ENCODE peak calls at places on chromosomes 3 and 15, in seven cellular contexts. W is GM12865, V is bronchial epithelial cell, D is ovary, M is thoracic aorta, L is A673, H is cardiac muscle cell. K is an unnamed sample.

GRCh38 chr3:12267380-12268030 is 21.4 kb upstream of the PPARG start:
- DNase-seq in W (no peak), V (no peak), D (no peak), M (no peak), L (no peak), H (no peak), K (no peak)

GRCh38 chr15:56759450-56759845 is 26.1 kb upstream of the ZNF280D start:
- DNase-seq in W (no peak), V (peak; percentile 85), D (no peak), M (no peak), L (peak; percentile 20), H (no peak), K (peak; percentile 94)

GRCh38 chr3:34895841-34896240 is 743.5 kb upstream of the ARPP21 start:
- DNase-seq in W (no peak), V (no peak), D (no peak), M (no peak), L (no peak), H (no peak), K (no peak)

GRCh38 chr3:16311960-16312451 is 47.0 kb downstream of the OXNAD1 start:
- DNase-seq in W (peak; percentile 55), V (peak; percentile 35), D (no peak), M (no peak), L (no peak), H (no peak), K (no peak)

GRCh38 chr3:183485093-183485492 is 56.7 kb upstream of the MCF2L2 start:
- DNase-seq in W (no peak), V (no peak), D (no peak), M (no peak), L (no peak), H (no peak), K (no peak)

GRCh38 chr3:190360228-190360627 is 27.7 kb upstream of the CLDN16 start:
- DNase-seq in W (no peak), V (no peak), D (no peak), M (no peak), L (no peak), H (no peak), K (no peak)

GRCh38 chr3:71056327-71056726 is 527.2 kb downstream of the FOXP1 start:
- DNase-seq in W (no peak), V (peak; percentile 85), D (no peak), M (no peak), L (no peak), H (no peak), K (no peak)

GRCh38 chr3:100171211-100171700 is 57.0 kb upstream of the FILIP1L start:
- DNase-seq in W (no peak), V (no peak), D (no peak), M (no peak), L (no peak), H (no peak), K (no peak)

GRCh38 chr15:29139540-29140459 is 129.8 kb downstream of the NSMCE3 start:
- DNase-seq in W (peak; percentile 56), V (no peak), D (no peak), M (no peak), L (peak; percentile 62), H (peak; percentile 79), K (no peak)

GRCh38 chr3:150556792-150557191 is 10.2 kb downstream of the EIF2A start:
- DNase-seq in W (no peak), V (no peak), D (no peak), M (no peak), L (no peak), H (no peak), K (no peak)

GRCh38 chr15:99239545-99240198 is 9.7 kb downstream of the TTC23 start:
- DNase-seq in W (peak; percentile 73), V (no peak), D (no peak), M (no peak), L (no peak), H (no peak), K (no peak)

GRCh38 chr3:58188921-58189451 is 21.8 kb downstream of the DNASE1L3 start:
- DNase-seq in W (no peak), V (no peak), D (no peak), M (no peak), L (no peak), H (peak; percentile 68), K (no peak)

GRCh38 chr3:141385386-141386079 is 17.2 kb downstream of the ZBTB38 start:
- DNase-seq in W (peak; percentile 58), V (no peak), D (no peak), M (no peak), L (peak; percentile 32), H (no peak), K (no peak)

GRCh38 chr3:4322635-4323034 is 19.5 kb downstream of the SETMAR start:
- DNase-seq in W (no peak), V (peak; percentile 82), D (no peak), M (no peak), L (peak; percentile 50), H (no peak), K (peak; percentile 71)

GRCh38 chr15:57890351-57890750 is 175.2 kb downstream of the ALDH1A2 start:
- DNase-seq in W (no peak), V (peak; percentile 52), D (no peak), M (no peak), L (no peak), H (no peak), K (no peak)

GRCh38 chr15:70159397-70160009 is 61.8 kb upstream of the TLE3 start:
- DNase-seq in W (no peak), V (no peak), D (no peak), M (no peak), L (no peak), H (no peak), K (no peak)

GRCh38 chr3:116056280-116056679 is 389.0 kb downstream of the LSAMP start:
- DNase-seq in W (peak; percentile 54), V (no peak), D (no peak), M (no peak), L (no peak), H (no peak), K (no peak)

GRCh38 chr3:116064646-116065045 is 380.6 kb downstream of the LSAMP start:
- DNase-seq in W (no peak), V (peak; percentile 23), D (no peak), M (no peak), L (no peak), H (no peak), K (no peak)

GRCh38 chr3:116058844-116059243 is 386.4 kb downstream of the LSAMP start:
- DNase-seq in W (no peak), V (no peak), D (no peak), M (no peak), L (no peak), H (no peak), K (no peak)

GRCh38 chr3:116057403-116058006 is 387.8 kb downstream of the LSAMP start:
- DNase-seq in W (peak; percentile 17), V (no peak), D (no peak), M (no peak), L (no peak), H (no peak), K (peak; percentile 19)

GRCh38 chr3:116059421-116060096 is 385.7 kb downstream of the LSAMP start:
- DNase-seq in W (no peak), V (peak; percentile 99), D (no peak), M (no peak), L (peak; percentile 96), H (peak; percentile 17), K (peak; percentile 53)
- TF ChIP-seq CTCF in W (no peak), V (no peak), D (no peak), M (no peak), L (no peak), H (no peak), K (no peak)

GRCh38 chr3:125107384-125107783 is 51.6 kb upstream of the HEG1 start:
- DNase-seq in W (peak; percentile 45), V (peak; percentile 75), D (no peak), M (no peak), L (no peak), H (no peak), K (no peak)
- H3K4me3 ChIP-seq in W (peak overlapping the region; percentile 79), V (no peak overlapping the region), D (no peak overlapping the region), M (no peak overlapping the region), L (no peak overlapping the region), H (no peak overlapping the region), K (no peak overlapping the region)

GRCh38 chr15:79035111-79035601 is 55.4 kb downstream of the RASGRF1 start:
- DNase-seq in W (peak; percentile 72), V (peak; percentile 48), D (no peak), M (no peak), L (no peak), H (no peak), K (no peak)
- TF ChIP-seq CTCF in W (peak; percentile 18), V (peak; percentile 38), D (no peak), M (no peak), L (peak; percentile 9), H (no peak), K (no peak)

DNA sequence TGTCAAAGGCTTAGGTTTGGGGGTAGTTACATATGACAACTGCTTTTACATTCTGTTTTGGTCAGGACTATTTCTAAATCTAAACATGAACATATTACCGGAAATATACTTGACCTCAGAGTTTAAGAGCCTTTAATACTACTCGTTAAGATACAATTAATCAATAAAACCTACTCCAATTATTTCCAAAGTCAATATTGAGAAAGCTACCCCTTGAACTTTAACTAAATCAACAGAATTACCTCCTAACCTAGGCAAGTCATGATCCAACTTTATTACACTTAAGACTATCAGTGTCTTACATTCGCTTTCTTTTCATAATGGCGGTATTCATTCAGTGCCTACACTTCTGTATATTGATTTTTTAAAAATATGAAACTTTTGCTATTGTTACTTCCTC is 107.7 kb downstream of the RAP2B start:
- DNase-seq in W (no peak), V (no peak), D (no peak), M (no peak), L (no peak), H (no peak), K (no peak)
- H3K4me3 ChIP-seq in W (no peak overlapping the region), V (no peak overlapping the region), D (no peak overlapping the region), M (no peak overlapping the region), L (no peak overlapping the region), H (no peak overlapping the region), K (no peak overlapping the region)

DNA sequence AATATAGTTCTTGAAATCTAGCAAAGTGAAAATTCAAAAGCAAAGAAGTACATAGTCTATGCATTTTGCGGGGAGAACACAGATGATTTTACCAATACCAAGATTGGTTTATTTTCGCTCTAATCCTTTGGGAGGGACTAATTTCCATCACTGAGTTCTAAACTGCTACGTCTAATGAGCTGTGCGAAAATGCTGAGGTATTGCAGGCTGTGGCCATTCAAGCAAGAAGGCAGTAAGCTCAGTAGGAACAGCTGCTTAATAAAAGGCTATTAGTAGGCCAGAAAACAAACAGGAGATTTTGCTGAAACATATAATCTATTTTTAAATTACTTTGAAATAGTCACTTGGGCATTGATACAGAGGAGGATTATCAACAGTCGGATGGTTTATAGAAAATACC is 379.0 kb downstream of the CNTN4 start:
- DNase-seq in W (no peak), V (no peak), D (no peak), M (no peak), L (no peak), H (no peak), K (no peak)
- TF ChIP-seq CTCF in W (no peak), V (no peak), D (no peak), M (no peak), L (no peak), H (no peak), K (no peak)

DNA sequence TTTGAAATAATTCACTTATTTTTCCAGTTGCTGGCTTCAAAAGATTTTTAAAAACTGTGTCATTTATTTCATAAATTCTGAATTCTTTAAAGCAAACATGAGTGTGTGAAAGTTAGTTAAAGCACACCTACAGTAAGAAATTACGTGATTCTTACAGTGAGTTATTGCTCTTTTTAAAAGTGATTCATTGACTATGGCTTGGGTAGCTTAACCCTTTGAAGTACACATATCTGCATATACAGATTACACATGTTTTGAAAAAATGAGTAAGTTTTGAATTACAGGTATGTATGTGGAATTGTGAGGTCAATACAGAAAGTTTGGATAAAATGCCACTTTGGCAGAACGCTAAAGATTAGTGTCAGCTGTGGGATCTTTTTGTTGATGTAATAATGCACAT is 64.5 kb upstream of the MBNL1 start:
- DNase-seq in W (no peak), V (peak; percentile 40), D (no peak), M (no peak), L (no peak), H (no peak), K (no peak)
- H3K4me3 ChIP-seq in W (peak overlapping the region; percentile 79), V (no peak overlapping the region), D (peak overlapping the region; percentile 8), M (peak overlapping the region; percentile 70), L (no peak overlapping the region), H (no peak overlapping the region), K (no peak overlapping the region)